ENCODE peak calls at places on chromosomes 3 and 15, in seven cellular contexts. V, Z, Y, T, H, O and F are unnamed samples.

GRCh38 chr3:79844176-79844575 is 76.4 kb upstream of the ROBO1 start:
- DNase-seq in T (no peak), Z (no peak), H (no peak), O (no peak), V (no peak), Y (no peak), F (no peak)

GRCh38 chr15:74428442-74428787 is 5.3 kb downstream of the SEMA7A start:
- DNase-seq in Z (no peak), H (no peak), V (no peak), T (no peak), O (no peak), Y (no peak), F (no peak)

GRCh38 chr3:112053229-112053628 is 18.7 kb downstream of the TMPRSS7 start:
- DNase-seq in Z (no peak), O (no peak), Y (no peak), V (no peak), H (no peak), T (no peak), F (no peak)

GRCh38 chr15:29613951-29614382 is 208.3 kb downstream of the TJP1 start:
- DNase-seq in V (no peak), O (no peak), Y (no peak), Z (peak), H (no peak), T (no peak), F (no peak)

GRCh38 chr15:47184405-47185221 is 532.7 kb upstream of the SEMA6D start:
- DNase-seq in H (peak), Z (no peak), O (no peak), Y (peak), V (no peak), T (no peak), F (no peak)

GRCh38 chr15:49423021-49423420 is at the start of gene FGF7:
- DNase-seq in H (peak), Y (no peak), T (no peak), Z (no peak), O (no peak), V (no peak), F (no peak)

GRCh38 chr15:36254446-36254845 is 325.0 kb upstream of the CDIN1 start:
- DNase-seq in O (no peak), V (no peak), Z (no peak), H (peak), Y (no peak), T (no peak), F (no peak)

GRCh38 chr3:188449421-188449820 is 295.5 kb downstream of the LPP start:
- DNase-seq in Y (no peak), T (no peak), V (no peak), O (no peak), Z (no peak), H (no peak), F (no peak)

GRCh38 chr3:169243122-169243521 is 420.4 kb downstream of the MECOM start:
- DNase-seq in T (no peak), Y (no peak), Z (no peak), O (no peak), H (peak), V (no peak), F (no peak)

GRCh38 chr3:122635789-122636188 is 44.9 kb upstream of the PARP14 start:
- DNase-seq in Z (peak), V (no peak), H (peak), T (no peak), O (no peak), Y (no peak), F (no peak)

GRCh38 chr3:155428558-155428957 is 135.1 kb upstream of the STRIT1 start:
- DNase-seq in Y (no peak), H (no peak), Z (peak), O (no peak), T (no peak), V (no peak), F (no peak)

GRCh38 chr15:82942691-82943090 is 9.8 kb downstream of the HOMER2 start:
- DNase-seq in Y (no peak), V (no peak), Z (peak), O (no peak), T (no peak), H (no peak), F (no peak)

GRCh38 chr3:197025736-197026480 is 3.7 kb downstream of the MELTF start:
- DNase-seq in H (no peak), O (no peak), Y (no peak), V (no peak), Z (no peak), T (no peak), F (no peak)

GRCh38 chr3:36776436-36776835 is 12.1 kb upstream of the DCLK3 start:
- DNase-seq in Y (no peak), H (no peak), Z (no peak), T (no peak), V (no peak), O (no peak), F (no peak)

GRCh38 chr3:123013876-123014275 is 13.7 kb downstream of the SEMA5B start:
- DNase-seq in O (no peak), Y (no peak), V (no peak), T (no peak), H (no peak), Z (no peak), F (no peak)

GRCh38 chr3:81601707-81602305 is 159.6 kb downstream of the GBE1 start:
- DNase-seq in Y (no peak), T (no peak), V (no peak), O (no peak), H (no peak), Z (no peak), F (no peak)

GRCh38 chr15:70505411-70505919 is 257.9 kb downstream of the UACA start:
- DNase-seq in V (no peak), H (peak), Y (no peak), T (peak), O (no peak), Z (peak), F (no peak)

GRCh38 chr15:34725565-34725964 is 29.2 kb downstream of the GJD2 start:
- DNase-seq in V (no peak), Z (no peak), H (no peak), Y (no peak), O (no peak), T (no peak), F (no peak)

GRCh38 chr3:143084856-143085731 is 34.5 kb upstream of the CHST2 start:
- DNase-seq in O (no peak), Y (no peak), V (no peak), T (no peak), Z (peak), H (peak), F (no peak)

GRCh38 chr3:171531716-171532115 is 71.5 kb upstream of the TNIK start:
- DNase-seq in O (no peak), H (no peak), V (no peak), T (no peak), Z (no peak), Y (no peak), F (no peak)

GRCh38 chr15:78879517-78880241 is 7.0 kb downstream of the MORF4L1 start:
- DNase-seq in Y (no peak), O (no peak), H (peak), T (no peak), Z (no peak), V (no peak), F (peak)

GRCh38 chr15:68019814-68020525 is 34.1 kb upstream of the PIAS1 start:
- DNase-seq in H (no peak), T (no peak), Z (no peak), Y (no peak), V (no peak), O (no peak), F (no peak)

GRCh38 chr3:148190441-148190990 is 507.2 kb upstream of the AGTR1 start:
- DNase-seq in Z (no peak), T (no peak), H (no peak), Y (peak), O (no peak), V (no peak), F (no peak)

GRCh38 chr15:75791337-75791713 is 51.9 kb upstream of the UBE2Q2 start:
- DNase-seq in O (no peak), V (no peak), Y (no peak), T (no peak), Z (no peak), H (no peak), F (no peak)

GRCh38 chr3:42653560-42654330 is at the start of gene ZBTB47:
- DNase-seq in Z (peak), V (no peak), H (peak), O (peak), Y (no peak), T (no peak), F (no peak)

GRCh38 chr3:112585782-112586181 is 23.9 kb downstream of the SLC35A5 start:
- DNase-seq in Y (no peak), Z (no peak), O (no peak), V (no peak), T (no peak), H (no peak), F (no peak)

GRCh38 chr3:172194702-172195392 is 155.5 kb downstream of the FNDC3B start:
- DNase-seq in H (peak), T (no peak), Y (no peak), Z (no peak), O (no peak), V (no peak), F (no peak)

GRCh38 chr15:75114327-75114726 is 87.4 kb upstream of the C15orf39 start:
- DNase-seq in V (no peak), Z (no peak), H (no peak), O (no peak), Y (no peak), T (no peak), F (no peak)

GRCh38 chr3:42032693-42033349 is 58.3 kb upstream of the TRAK1 start:
- DNase-seq in Z (peak), Y (no peak), T (no peak), H (peak), V (no peak), O (no peak), F (no peak)

GRCh38 chr3:149934524-149934923 is 36.2 kb downstream of the PFN2 start:
- DNase-seq in H (peak), V (no peak), O (no peak), Y (no peak), Z (peak), T (no peak), F (no peak)

GRCh38 chr15:82314769-82315518 is 34.3 kb downstream of the GOLGA6L10 start:
- DNase-seq in V (no peak), Y (no peak), Z (no peak), H (no peak), O (no peak), T (no peak), F (no peak)

GRCh38 chr15:100306098-100306497 is 35.7 kb downstream of the ADAMTS17 start:
- DNase-seq in Z (no peak), H (no peak), V (no peak), O (no peak), Y (no peak), T (no peak), F (no peak)

GRCh38 chr3:102484384-102484783 is 49.6 kb downstream of the ZPLD1 start:
- DNase-seq in O (no peak), V (no peak), Y (no peak), T (no peak), H (no peak), Z (no peak), F (no peak)

GRCh38 chr15:36251450-36251849 is 328.0 kb upstream of the CDIN1 start:
- DNase-seq in V (no peak), T (no peak), O (no peak), Y (no peak), H (peak), Z (no peak), F (no peak)

GRCh38 chr3:64454179-64454578 is 228.9 kb upstream of the PRICKLE2 start:
- DNase-seq in V (no peak), Y (no peak), Z (peak), O (no peak), H (peak), T (peak), F (no peak)

GRCh38 chr15:58459045-58459444 is 27.3 kb downstream of the LIPC start:
- DNase-seq in Z (no peak), Y (no peak), T (no peak), V (no peak), O (no peak), H (no peak), F (no peak)

GRCh38 chr15:67829647-67830504 is 4.6 kb downstream of the SKOR1 start:
- DNase-seq in Y (no peak), T (no peak), Z (no peak), V (no peak), O (no peak), H (no peak), F (no peak)

GRCh38 chr15:25787855-25788521 is 75.1 kb downstream of the ATP10A start:
- DNase-seq in O (no peak), V (no peak), T (no peak), Z (peak), H (peak), Y (no peak), F (no peak)